ENCODE peak calls at places on chromosome 1, in seven cellular contexts. B, S, E, Z, M, T and K are unnamed samples.

GRCh38 chr1:1079408-1080121 is 5.5 kb upstream of the RNF223 start:
- DNase-seq in B (peak), S (peak), E (no peak), Z (peak), M (no peak), T (no peak), K (peak)

GRCh38 chr1:173867141-173867752 is 542 bp downstream of the GAS5 start:
- DNase-seq in B (no peak), S (no peak), E (no peak), Z (no peak), M (no peak), T (peak), K (no peak)

GRCh38 chr1:95992013-95992412 is 729.6 kb upstream of the PTBP2 start:
- DNase-seq in B (no peak), S (no peak), E (no peak), Z (no peak), M (no peak), T (no peak), K (no peak)

GRCh38 chr1:215583185-215583692 is 16.1 kb downstream of the KCTD3 start:
- DNase-seq in B (peak), S (no peak), E (no peak), Z (peak), M (no peak), T (no peak), K (no peak)

GRCh38 chr1:209823143-209824041 is 4.4 kb upstream of the UTP25 start:
- DNase-seq in B (no peak), S (no peak), E (peak), Z (peak), M (no peak), T (no peak), K (peak)

GRCh38 chr1:185284533-185285244 is 32.4 kb downstream of the IVNS1ABP start:
- DNase-seq in B (no peak), S (no peak), E (no peak), Z (peak), M (no peak), T (no peak), K (no peak)

GRCh38 chr1:22303816-22304215 is 147.8 kb upstream of the ZBTB40 start:
- DNase-seq in B (no peak), S (no peak), E (no peak), Z (no peak), M (no peak), T (no peak), K (no peak)

GRCh38 chr1:153760440-153760839 is 14.8 kb upstream of the SLC27A3 start:
- DNase-seq in B (no peak), S (no peak), E (no peak), Z (peak), M (no peak), T (no peak), K (no peak)

GRCh38 chr1:205456868-205457724 is 1.3 kb upstream of the BLACAT1 start:
- DNase-seq in B (no peak), S (no peak), E (no peak), Z (no peak), M (no peak), T (no peak), K (no peak)

GRCh38 chr1:99170516-99170915 is 93.8 kb upstream of the PLPPR4 start:
- DNase-seq in B (no peak), S (peak), E (no peak), Z (peak), M (no peak), T (no peak), K (no peak)

GRCh38 chr1:70194601-70195000 is 10.8 kb downstream of the LRRC40 start:
- DNase-seq in B (no peak), S (no peak), E (no peak), Z (no peak), M (no peak), T (no peak), K (no peak)

GRCh38 chr1:167090289-167090942 is at the start of gene GPA33:
- DNase-seq in B (no peak), S (no peak), E (no peak), Z (no peak), M (no peak), T (no peak), K (no peak)

GRCh38 chr1:17342014-17342441 is 30.0 kb upstream of the PADI6 start:
- DNase-seq in B (no peak), S (no peak), E (no peak), Z (no peak), M (no peak), T (no peak), K (no peak)

GRCh38 chr1:209659909-209660308 is 7.7 kb upstream of the LAMB3 start:
- DNase-seq in B (peak), S (no peak), E (no peak), Z (no peak), M (no peak), T (no peak), K (no peak)

GRCh38 chr1:206133751-206134371 is 16.7 kb upstream of the AVPR1B start:
- DNase-seq in B (no peak), S (no peak), E (no peak), Z (no peak), M (no peak), T (no peak), K (no peak)

DNA sequence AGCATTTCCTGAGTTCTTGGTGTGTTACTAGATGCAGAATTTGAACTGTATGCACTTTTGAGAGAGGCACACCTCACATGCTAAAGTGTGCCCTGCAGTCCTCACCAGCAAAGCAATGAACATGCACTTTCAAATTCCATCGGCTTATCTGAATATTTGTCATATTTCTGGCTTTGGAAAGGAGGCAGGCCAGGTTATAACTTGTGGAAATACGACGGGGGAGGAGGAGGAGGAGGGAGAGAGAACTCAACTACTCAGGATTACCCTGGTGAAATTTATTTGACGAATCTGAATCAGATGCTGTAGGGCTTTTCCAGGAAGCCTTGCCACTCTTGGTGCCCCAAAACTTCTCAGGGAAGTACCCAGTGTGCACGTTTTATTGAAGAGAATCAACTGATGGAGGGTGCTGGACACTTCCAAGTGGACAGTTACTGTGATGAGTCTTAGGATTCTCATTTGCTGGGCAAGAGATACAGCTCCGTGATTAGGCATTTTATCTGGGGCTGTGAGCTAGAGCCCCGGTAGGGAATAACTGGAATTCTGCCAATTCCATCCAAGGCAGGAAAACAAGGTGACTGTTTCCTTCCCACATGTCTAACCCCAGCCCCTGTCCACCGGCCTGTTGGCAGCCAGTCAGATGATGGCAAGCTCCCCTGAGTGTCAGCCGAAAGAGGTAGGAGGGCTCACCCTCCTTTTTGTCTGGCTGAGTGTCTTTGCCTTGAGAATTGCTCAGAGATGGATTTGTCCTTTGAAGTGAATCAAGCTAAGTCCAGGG is 3.8 kb downstream of the PDPN start:
- DNase-seq in B (no peak), S (no peak), E (peak), Z (peak), M (no peak), T (no peak), K (no peak)
- H3K4me3 ChIP-seq in B (no peak), S (no peak), E (no peak), Z (no peak), M (peak), T (no peak), K (no peak)

DNA sequence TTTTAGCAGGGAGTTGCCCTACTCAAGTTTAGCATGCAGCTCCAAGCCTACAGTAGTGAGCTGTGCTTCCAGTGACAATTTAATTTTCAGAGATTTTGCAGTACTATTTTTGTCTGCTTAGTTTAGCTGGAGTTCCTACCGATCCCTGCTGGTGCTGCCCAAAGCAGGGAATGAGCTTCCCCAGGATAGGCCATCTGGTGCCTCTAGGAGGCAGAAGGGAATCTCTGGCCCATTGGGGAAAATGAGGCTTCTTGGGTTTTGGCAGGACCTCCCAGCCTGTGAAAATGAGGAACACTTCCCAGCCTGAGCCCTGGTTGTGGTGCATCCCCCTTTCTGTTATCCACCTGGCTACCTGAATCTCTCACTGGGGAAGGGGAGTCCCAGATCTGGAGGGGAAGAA is 149.2 kb downstream of the RASAL2 start:
- DNase-seq in B (no peak), S (no peak), E (no peak), Z (no peak), M (no peak), T (no peak), K (no peak)
- TF ChIP-seq CTCF in B (no peak), S (no peak), E (no peak), Z (no peak), M (no peak), T (no peak), K (no peak)

GRCh38 chr1:36126005-36126716 is 1.1 kb upstream of the COL8A2 start:
- DNase-seq in B (no peak), S (no peak), E (no peak), Z (no peak), M (no peak), T (no peak), K (no peak)

GRCh38 chr1:36123357-36123756 is 1.7 kb downstream of the COL8A2 start:
- DNase-seq in B (no peak), S (no peak), E (no peak), Z (peak), M (no peak), T (no peak), K (no peak)

GRCh38 chr1:36124404-36125128 is 456 bp downstream of the COL8A2 start:
- DNase-seq in B (no peak), S (no peak), E (no peak), Z (no peak), M (no peak), T (no peak), K (no peak)

GRCh38 chr1:36126797-36127500 is 1.9 kb upstream of the COL8A2 start:
- DNase-seq in B (no peak), S (no peak), E (no peak), Z (no peak), M (no peak), T (no peak), K (no peak)

DNA sequence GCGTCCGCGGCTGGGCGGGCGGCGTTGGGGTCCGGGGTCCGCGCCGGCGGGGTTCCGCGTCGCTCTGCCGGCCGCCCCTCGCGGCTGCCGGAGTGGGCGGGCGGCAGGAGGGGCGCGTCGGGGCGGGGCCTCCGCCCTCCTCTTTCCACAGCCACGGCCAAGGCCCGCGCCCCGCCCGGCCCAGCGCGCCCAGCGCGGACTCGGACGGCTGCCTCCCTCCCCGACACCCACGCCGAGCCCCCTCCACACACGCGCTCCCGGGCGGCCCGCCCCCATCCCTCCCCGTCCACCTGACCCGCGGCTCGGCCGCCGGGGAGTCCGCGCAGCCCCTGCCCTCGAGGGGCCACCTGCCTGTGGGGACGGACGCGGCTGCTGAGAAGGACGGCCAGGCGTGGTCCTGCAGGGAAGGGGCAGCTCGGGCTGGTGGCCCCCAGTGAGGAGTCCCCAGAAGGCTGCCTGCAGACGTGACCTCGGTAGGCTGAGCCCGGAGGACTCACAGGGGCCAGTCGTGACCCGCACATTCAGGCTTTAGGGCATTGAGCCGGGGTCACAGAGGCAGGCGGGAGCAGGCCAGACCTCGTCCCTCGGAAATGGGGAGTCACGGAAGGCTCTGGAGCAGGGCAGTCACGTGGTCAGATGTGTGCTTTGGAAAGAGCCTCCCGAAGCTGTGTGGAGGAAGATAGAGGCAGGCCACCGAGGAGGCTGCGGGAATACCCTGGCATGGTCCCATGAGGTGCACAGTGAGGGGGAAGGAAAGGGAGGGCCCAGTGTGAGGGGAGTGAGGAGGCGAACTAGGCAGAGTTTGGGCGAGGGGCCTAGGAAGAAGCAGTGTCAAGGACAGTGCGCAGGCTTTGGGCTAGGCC is at the start of gene COL8A2:
- DNase-seq in B (no peak), S (no peak), E (peak), Z (no peak), M (no peak), T (no peak), K (no peak)
- H3K4me3 ChIP-seq in B (no peak), S (peak), E (peak), Z (no peak), M (peak), T (peak), K (no peak)

GRCh38 chr1:54540891-54541290 is 7.1 kb upstream of the ACOT11 start:
- DNase-seq in B (no peak), S (no peak), E (no peak), Z (no peak), M (no peak), T (no peak), K (no peak)
- TF ChIP-seq CTCF in B (no peak), S (no peak), E (no peak), Z (no peak), M (no peak), T (no peak), K (no peak)

GRCh38 chr1:165303415-165303814 is 53.1 kb downstream of the LMX1A start:
- DNase-seq in B (no peak), S (no peak), E (no peak), Z (no peak), M (no peak), T (no peak), K (no peak)

GRCh38 chr1:165296205-165296604 is 60.3 kb downstream of the LMX1A start:
- DNase-seq in B (no peak), S (no peak), E (no peak), Z (no peak), M (no peak), T (no peak), K (no peak)

GRCh38 chr1:165298081-165298820 is 58.3 kb downstream of the LMX1A start:
- DNase-seq in B (no peak), S (no peak), E (no peak), Z (no peak), M (no peak), T (no peak), K (no peak)
- H3K4me3 ChIP-seq in B (no peak), S (no peak), E (no peak), Z (no peak), M (no peak), T (no peak), K (no peak)